ENCODE peak calls at places on chromosome 18, in eight cellular contexts. I is epithelial cell of esophagus, O is progenitor cell of endocrine pancreas, P is HFFc6, K is Calu3, G is lung, F is breast epithelium, H is IMR-90. Q is an unnamed sample.

GRCh38 chr18:63785031-63785430 is 9.8 kb downstream of the SERPINB7 start:
- DNase-seq in G (no peak), O (no peak), I (no peak), F (no peak), H (no peak), P (no peak), K (no peak), Q (no peak)

GRCh38 chr18:2856499-2856898 is 9.7 kb downstream of the EMILIN2 start:
- DNase-seq in F (no peak), O (no peak), G (no peak), I (no peak), K (no peak), P (no peak), H (no peak), Q (no peak)

GRCh38 chr18:63515799-63516198 is 26.4 kb upstream of the SERPINB12 start:
- DNase-seq in P (no peak), I (no peak), O (no peak), F (no peak), G (no peak), K (no peak), H (no peak), Q (no peak)

GRCh38 chr18:8696749-8697211 is 8.6 kb upstream of the MTCL1 start:
- DNase-seq in P (peak; percentile 36), G (peak; percentile 78), F (peak; percentile 87), O (peak; percentile 76), H (peak; percentile 48), I (peak; percentile 53), K (peak; percentile 91), Q (no peak)

GRCh38 chr18:33581816-33582215 is 3.8 kb downstream of the ASXL3 start:
- DNase-seq in G (no peak), H (no peak), O (no peak), F (no peak), K (no peak), I (no peak), P (no peak), Q (no peak)

GRCh38 chr18:21897811-21898210 is 157.2 kb downstream of the MIB1 start:
- DNase-seq in I (peak; percentile 52), K (peak; percentile 73), H (peak; percentile 42), F (no peak), O (peak; percentile 61), P (peak; percentile 11), G (peak; percentile 42), Q (no peak)

GRCh38 chr18:4068552-4069158 is 386.5 kb downstream of the DLGAP1 start:
- DNase-seq in G (no peak), K (peak; percentile 54), H (peak; percentile 56), P (peak; percentile 26), I (peak; percentile 69), O (peak; percentile 44), F (no peak), Q (no peak)

GRCh38 chr18:51339866-51340265 is 142.4 kb upstream of the MEX3C start:
- DNase-seq in P (no peak), I (peak; percentile 72), G (no peak), H (no peak), K (no peak), F (no peak), O (no peak), Q (no peak)

GRCh38 chr18:74652392-74652988 is 54.8 kb downstream of the ZNF407 start:
- DNase-seq in O (no peak), H (peak; percentile 66), I (peak; percentile 51), G (no peak), K (peak; percentile 10), P (peak; percentile 47), F (no peak), Q (no peak)

GRCh38 chr18:74420491-74420890 is 36.6 kb downstream of the DIPK1C start:
- DNase-seq in G (no peak), P (no peak), H (no peak), O (no peak), F (no peak), K (no peak), I (no peak), Q (no peak)

DNA sequence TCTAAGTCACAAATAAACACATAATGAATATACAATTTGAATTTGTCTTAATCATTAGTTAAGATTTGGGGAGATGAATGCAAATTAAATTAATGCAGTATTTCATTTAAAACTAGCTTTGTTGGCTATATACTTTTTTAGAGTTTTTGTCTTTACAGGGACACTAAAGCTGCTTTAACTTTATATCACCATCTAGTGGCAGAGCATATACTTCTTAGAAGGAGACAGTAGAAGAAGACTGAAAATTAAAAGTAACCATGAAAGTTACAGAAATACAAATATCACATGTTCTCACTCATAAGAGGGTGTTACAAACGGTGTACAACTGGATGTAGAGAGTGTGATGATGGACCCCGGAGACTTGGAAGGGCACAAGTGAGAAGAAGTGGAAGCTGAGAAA is 268.3 kb upstream of the NETO1 start:
- DNase-seq in O (no peak), F (no peak), G (no peak), K (no peak), H (no peak), P (peak; percentile 42), I (peak; percentile 30), Q (no peak)
- TF ChIP-seq CTCF in O (peak; percentile 49), F (no peak), G (no peak), K (peak; percentile 58), H (peak; percentile 37), P (peak; percentile 80), I (peak; percentile 34), Q (peak; percentile 51)

DNA sequence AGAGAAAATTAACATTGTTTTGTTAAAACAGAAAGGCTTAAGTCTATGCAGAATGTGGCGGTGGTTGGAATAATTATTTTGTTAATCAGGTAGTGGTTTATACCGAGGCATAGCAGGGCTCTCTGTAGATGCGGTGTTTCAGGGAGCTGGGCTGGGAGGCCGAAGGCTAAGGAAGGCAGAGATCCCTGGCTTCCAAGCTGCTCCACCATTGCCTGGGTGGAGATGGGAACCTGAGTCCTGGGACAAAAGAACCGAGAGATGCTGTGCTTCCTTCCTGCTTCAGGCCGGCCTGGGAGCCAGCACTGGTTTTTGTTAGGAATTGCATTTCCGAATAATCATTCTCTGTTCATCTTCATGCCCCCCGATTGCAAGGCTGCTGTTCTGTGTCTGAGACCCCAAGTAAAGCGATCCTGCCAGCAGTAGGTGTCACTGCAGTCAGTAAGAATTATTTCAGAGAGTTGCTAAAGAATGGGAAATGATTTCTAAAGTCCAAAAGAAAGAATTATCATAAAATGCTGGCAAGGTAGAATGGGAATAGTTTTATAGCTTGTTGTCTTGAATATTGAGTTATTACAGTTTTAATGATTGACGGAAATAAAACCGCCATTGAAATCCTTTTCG is 824.9 kb downstream of the GALR1 start:
- DNase-seq in I (no peak), G (no peak), O (no peak), F (no peak), K (no peak), P (no peak), H (no peak), Q (no peak)
- TF ChIP-seq CTCF in I (no peak), G (no peak), O (no peak), F (no peak), K (peak; percentile 24), P (no peak), H (no peak), Q (no peak)

DNA sequence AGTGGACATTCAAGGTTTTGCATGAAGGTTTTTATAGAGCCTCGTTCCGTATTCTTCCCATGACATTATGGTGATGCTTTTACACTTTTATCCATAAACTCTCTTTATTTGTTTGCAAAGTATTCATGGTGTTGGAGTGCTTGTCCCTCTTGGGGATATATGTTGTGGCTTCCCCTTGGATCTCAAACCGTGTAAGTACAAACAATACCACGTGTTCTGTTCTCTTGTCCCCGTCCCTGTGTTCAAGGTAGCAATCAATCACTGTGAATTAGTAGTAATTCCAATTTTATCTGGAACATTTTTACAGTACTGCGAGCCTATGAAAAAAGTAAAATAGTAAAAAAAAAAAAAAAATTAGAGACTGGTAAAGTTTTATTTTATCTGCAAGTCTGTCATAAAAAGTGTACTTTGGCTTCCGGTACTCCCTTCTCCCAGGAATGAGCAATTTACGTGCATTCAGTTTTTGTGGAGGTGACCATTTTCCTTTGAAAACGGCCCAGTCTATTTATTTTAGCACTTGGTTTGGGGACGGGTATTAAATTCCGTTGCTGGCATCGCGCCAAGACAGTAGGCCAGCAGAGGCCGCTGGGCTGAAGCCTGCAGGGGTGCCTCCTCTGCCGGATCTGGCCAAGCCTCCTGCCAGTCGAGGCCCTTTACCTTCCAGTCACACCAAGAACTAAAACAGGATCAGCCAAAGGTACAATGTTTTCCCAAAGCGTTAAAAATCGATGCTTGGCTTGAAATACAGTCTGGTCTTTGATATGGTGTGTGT is 175.7 kb downstream of the SOCS6 start:
- DNase-seq in G (peak; percentile 76), F (no peak), H (peak; percentile 55), K (peak; percentile 76), O (peak; percentile 37), I (peak; percentile 57), P (peak; percentile 60), Q (no peak)
- TF ChIP-seq CTCF in G (no peak), F (no peak), H (peak; percentile 30), K (no peak), O (peak; percentile 47), I (peak; percentile 34), P (peak; percentile 61), Q (peak; percentile 59)

DNA sequence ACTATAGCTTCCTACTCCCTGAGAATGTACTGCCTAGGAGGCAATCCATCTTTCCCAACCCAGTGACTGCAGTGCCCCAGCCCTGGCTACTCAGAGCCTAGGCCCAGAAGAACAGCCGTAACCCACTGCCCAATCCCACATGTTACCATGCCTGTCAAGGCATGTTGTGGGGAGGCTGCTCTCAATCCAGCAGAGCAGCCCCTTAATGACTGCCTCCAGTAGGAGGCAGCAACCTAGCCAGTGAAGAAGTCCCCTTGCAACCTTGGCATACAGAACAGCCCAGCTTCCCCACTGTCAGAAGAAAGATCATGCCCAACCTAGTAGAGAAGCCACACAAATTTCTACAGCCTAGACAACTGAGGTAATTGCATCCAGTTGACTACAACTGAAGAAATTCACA is 44.2 kb upstream of the CDH7 start:
- DNase-seq in K (no peak), F (no peak), P (no peak), H (no peak), O (no peak), I (no peak), G (no peak), Q (no peak)
- TF ChIP-seq CTCF in K (no peak), F (no peak), P (no peak), H (no peak), O (no peak), I (no peak), G (no peak), Q (no peak)

DNA sequence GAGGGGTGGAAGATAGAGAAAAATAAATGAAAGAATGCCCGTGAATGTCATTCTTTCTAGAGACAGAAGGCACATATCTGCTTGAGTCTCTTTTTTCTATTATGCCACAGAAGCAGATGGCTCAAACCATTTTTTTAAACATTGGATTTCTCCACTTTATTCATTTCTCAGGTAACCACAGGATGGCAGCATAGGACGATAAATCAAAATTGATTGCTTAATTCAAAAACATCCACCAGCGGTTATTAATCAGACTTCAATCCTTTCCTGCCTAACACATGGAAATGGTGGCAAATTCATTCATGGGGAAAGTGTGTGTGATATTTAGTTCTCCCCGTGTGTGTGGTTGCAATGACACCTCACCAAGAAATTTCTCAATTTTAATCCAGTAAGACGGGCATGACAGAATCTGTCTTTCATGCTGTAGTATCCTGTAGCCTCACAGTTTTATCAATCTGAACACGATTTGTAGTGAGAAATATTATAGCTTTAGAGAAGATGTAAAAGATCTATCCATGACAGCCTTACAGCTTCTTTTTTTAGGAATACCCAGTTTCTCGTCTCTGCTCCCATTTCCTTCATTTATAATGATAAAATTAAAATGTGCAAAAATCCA is 72.2 kb downstream of the DSC3 start:
- DNase-seq in F (no peak), K (peak; percentile 35), H (peak; percentile 2), O (no peak), G (no peak), I (peak; percentile 80), P (no peak), Q (no peak)
- TF ChIP-seq CTCF in F (peak; percentile 56), K (peak; percentile 59), H (peak; percentile 11), O (peak; percentile 55), G (no peak), I (peak; percentile 48), P (peak; percentile 60), Q (no peak)

GRCh38 chr18:54119524-54120019 is 104.9 kb downstream of the MBD2 start:
- DNase-seq in K (peak; percentile 35), P (peak; percentile 58), H (peak; percentile 59), G (no peak), F (no peak), O (no peak), I (peak; percentile 71), Q (no peak)
- TF ChIP-seq CTCF in K (peak; percentile 69), P (peak; percentile 91), H (peak; percentile 73), G (no peak), F (peak; percentile 56), O (peak; percentile 94), I (peak; percentile 83), Q (peak; percentile 81)